ENCODE peak calls at places on chromosomes 16 and 17, in six cellular contexts. U is EL; N is Daoy; Y is renal cortical epithelial cell; Q is stimulated activated naive B cell treated with anti-CD40 and anti-IgM and Interleukin-4, amounts not matched to agents 10 μg/mL and 1 μg/mL and 100 μg/mL, for 72 hours; R is GM18507. F is an unnamed sample.

GRCh38 chr16:87432330-87432915 is 40.3 kb downstream of the MAP1LC3B start:
- DNase-seq in U (no peak), N (no peak), Y (no peak), Q (no peak), R (no peak), F (no peak)

GRCh38 chr17:35082073-35082657 is 18.7 kb upstream of the RFFL start:
- DNase-seq in U (peak; percentile 96), N (peak; percentile 87), Y (peak; percentile 87), Q (no peak), R (no peak), F (no peak)

GRCh38 chr17:7673239-7673638 is 14.1 kb downstream of the TP53 start:
- DNase-seq in U (peak; percentile 21), N (no peak), Y (no peak), Q (no peak), R (no peak), F (peak; percentile 3)

GRCh38 chr17:27457731-27458523 is 1.7 kb downstream of the KSR1 start:
- DNase-seq in U (peak; percentile 24), N (peak; percentile 63), Y (peak; percentile 44), Q (no peak), R (no peak), F (no peak)

GRCh38 chr17:45319239-45319703 is 2.5 kb upstream of the MAP3K14 start:
- DNase-seq in U (peak; percentile 73), N (peak; percentile 90), Y (peak; percentile 94), Q (no peak), R (no peak), F (no peak)

GRCh38 chr16:4293822-4294457 is 21.1 kb upstream of the TFAP4 start:
- DNase-seq in U (peak; percentile 61), N (peak; percentile 77), Y (peak; percentile 61), Q (no peak), R (no peak), F (no peak)

GRCh38 chr16:100989-101388 is 23.0 kb downstream of the MPG start:
- DNase-seq in U (no peak), N (no peak), Y (no peak), Q (no peak), R (no peak), F (no peak)

GRCh38 chr17:82444941-82445521 is 5.5 kb downstream of the CYBC1 start:
- DNase-seq in U (no peak), N (no peak), Y (no peak), Q (no peak), R (no peak), F (no peak)

GRCh38 chr16:70467608-70468007 is 13.2 kb downstream of the FCSK start:
- DNase-seq in U (no peak), N (no peak), Y (no peak), Q (no peak), R (no peak), F (no peak)

GRCh38 chr17:46797131-46797530 is 21.4 kb downstream of the WNT3 start:
- DNase-seq in U (no peak), N (no peak), Y (no peak), Q (no peak), R (no peak), F (no peak)

GRCh38 chr17:80254396-80255241 is 6.0 kb upstream of the RNF213 start:
- DNase-seq in U (peak; percentile 96), N (peak; percentile 89), Y (peak; percentile 100), Q (peak; percentile 50), R (no peak), F (peak; percentile 86)

GRCh38 chr17:59853168-59853918 is 39.4 kb downstream of the TUBD1 start:
- DNase-seq in U (peak; percentile 81), N (peak; percentile 94), Y (peak; percentile 94), Q (no peak), R (no peak), F (no peak)

GRCh38 chr17:58666858-58667267 is 25.0 kb downstream of the TEX14 start:
- DNase-seq in U (peak; percentile 36), N (no peak), Y (peak; percentile 27), Q (peak; percentile 21), R (no peak), F (no peak)

GRCh38 chr17:28740406-28741357 is 3.1 kb upstream of the TRAF4 start:
- DNase-seq in U (no peak), N (no peak), Y (no peak), Q (no peak), R (no peak), F (no peak)

GRCh38 chr16:4891097-4891885 is 44.0 kb downstream of the UBN1 start:
- DNase-seq in U (no peak), N (no peak), Y (no peak), Q (no peak), R (no peak), F (no peak)

GRCh38 chr17:57342141-57342540 is 85.8 kb downstream of the MSI2 start:
- DNase-seq in U (no peak), N (no peak), Y (no peak), Q (no peak), R (no peak), F (no peak)

GRCh38 chr16:2236362-2237075 is at the start of gene DNASE1L2:
- DNase-seq in U (peak; percentile 34), N (no peak), Y (no peak), Q (no peak), R (no peak), F (no peak)

GRCh38 chr17:80874866-80875445 is 116.7 kb upstream of the CHMP6 start:
- DNase-seq in U (no peak), N (no peak), Y (no peak), Q (no peak), R (no peak), F (no peak)

GRCh38 chr17:59234631-59235030 is 14.3 kb downstream of the GDPD1 start:
- DNase-seq in U (no peak), N (no peak), Y (no peak), Q (no peak), R (no peak), F (no peak)

GRCh38 chr16:2912330-2913199 is 834 bp downstream of the FLYWCH1 start:
- DNase-seq in U (peak; percentile 53), N (peak; percentile 44), Y (peak; percentile 63), Q (no peak), R (no peak), F (no peak)

GRCh38 chr17:50196826-50197225 is 4.6 kb downstream of the COL1A1 start:
- DNase-seq in U (peak; percentile 95), N (no peak), Y (no peak), Q (no peak), R (no peak), F (no peak)

GRCh38 chr17:48628641-48629410 is 2.7 kb upstream of the HOXB9 start:
- DNase-seq in U (no peak), N (no peak), Y (no peak), Q (no peak), R (no peak), F (no peak)

GRCh38 chr16:25012525-25012991 is 2.6 kb downstream of the ARHGAP17 start:
- DNase-seq in U (peak; percentile 92), N (peak; percentile 46), Y (peak; percentile 75), Q (no peak), R (no peak), F (no peak)

GRCh38 chr16:3580686-3581085 is 3.5 kb upstream of the NLRC3 start:
- DNase-seq in U (no peak), N (no peak), Y (no peak), Q (no peak), R (no peak), F (no peak)

GRCh38 chr16:49436181-49436580 is 62.6 kb downstream of the C16orf78 start:
- DNase-seq in U (no peak), N (no peak), Y (no peak), Q (no peak), R (no peak), F (no peak)

GRCh38 chr17:61399131-61400057 is at the start of gene TBX2:
- DNase-seq in U (peak; percentile 93), N (peak; percentile 83), Y (peak; percentile 65), Q (no peak), R (no peak), F (no peak)

GRCh38 chr16:84326545-84326944 is 31.9 kb downstream of the WFDC1 start:
- DNase-seq in U (no peak), N (no peak), Y (no peak), Q (no peak), R (no peak), F (no peak)

GRCh38 chr16:3518292-3518982 is 17.6 kb downstream of the CLUAP1 start:
- DNase-seq in U (no peak), N (no peak), Y (no peak), Q (no peak), R (no peak), F (no peak)

GRCh38 chr17:1709403-1709891 is 730 bp downstream of the TLCD2 start:
- DNase-seq in U (no peak), N (no peak), Y (no peak), Q (no peak), R (no peak), F (no peak)

GRCh38 chr17:2008332-2009126 is 16.6 kb downstream of the RTN4RL1 start:
- DNase-seq in U (no peak), N (no peak), Y (no peak), Q (no peak), R (no peak), F (no peak)

GRCh38 chr17:33050611-33051140 is 59.0 kb downstream of the SPACA3 start:
- DNase-seq in U (no peak), N (no peak), Y (no peak), Q (no peak), R (no peak), F (no peak)

F was measured in GM12878.